ENCODE peak calls at places on chromosomes 6 and 20, in nine cellular contexts. I is cardiac muscle cell; Y is effector memory CD4-positive, alpha-beta T cell; P is adrenal gland; C is PC-9; Z is MM.1S; M is pancreas; G is SJSA1; U is suprapubic skin. F is an unnamed sample.

GRCh38 chr6:25137497-25137896 is 141.7 kb upstream of the CARMIL1 start:
- DNase-seq in I (peak; percentile 35), Y (no peak), P (no peak), C (no peak), Z (peak; percentile 29), M (no peak), G (no peak), U (no peak), F (no peak)

GRCh38 chr6:79605968-79606764 is 25.0 kb upstream of the SH3BGRL2 start:
- DNase-seq in I (no peak), Y (no peak), P (no peak), C (no peak), Z (no peak), M (no peak), G (no peak), U (no peak), F (no peak)

GRCh38 chr20:33317424-33318095 is 34.5 kb downstream of the BPIFB1 start:
- DNase-seq in I (no peak), Y (no peak), P (no peak), C (peak; percentile 6), Z (no peak), M (no peak), G (no peak), U (no peak), F (no peak)

GRCh38 chr20:61373956-61374545 is 122.0 kb downstream of the CDH4 start:
- DNase-seq in I (no peak), Y (no peak), P (no peak), C (no peak), Z (no peak), M (no peak), G (no peak), U (no peak), F (no peak)

GRCh38 chr6:40587240-40588069 is at the start of gene LRFN2:
- DNase-seq in I (peak; percentile 81), Y (no peak), P (peak; percentile 77), C (no peak), Z (peak; percentile 74), M (peak; percentile 94), G (peak; percentile 74), U (peak; percentile 70), F (peak; percentile 57)

GRCh38 chr6:147297124-147297523 is 92.9 kb downstream of the STXBP5 start:
- DNase-seq in I (no peak), Y (no peak), P (no peak), C (no peak), Z (no peak), M (no peak), G (no peak), U (no peak), F (no peak)

GRCh38 chr6:132190097-132190814 is 211.0 kb downstream of the MOXD1 start:
- DNase-seq in I (peak; percentile 56), Y (no peak), P (no peak), C (no peak), Z (peak; percentile 58), M (no peak), G (no peak), U (no peak), F (no peak)

GRCh38 chr20:354298-354977 is 7.5 kb downstream of the NRSN2 start:
- DNase-seq in I (peak; percentile 82), Y (peak; percentile 63), P (peak; percentile 65), C (peak; percentile 59), Z (peak; percentile 78), M (peak; percentile 82), G (peak; percentile 72), U (peak; percentile 79), F (peak; percentile 89)

GRCh38 chr20:63645218-63645617 is 8.0 kb downstream of the STMN3 start:
- DNase-seq in I (no peak), Y (no peak), P (no peak), C (no peak), Z (no peak), M (no peak), G (no peak), U (no peak), F (no peak)

GRCh38 chr20:20364016-20364746 is 3.7 kb upstream of the INSM1 start:
- DNase-seq in I (no peak), Y (no peak), P (no peak), C (no peak), Z (no peak), M (no peak), G (no peak), U (no peak), F (no peak)

GRCh38 chr6:131269565-131270391 is 134.5 kb downstream of the AKAP7 start:
- DNase-seq in I (no peak), Y (no peak), P (no peak), C (no peak), Z (no peak), M (no peak), G (no peak), U (no peak), F (no peak)

GRCh38 chr6:68575765-68576439 is 59.2 kb upstream of the ADGRB3 start:
- DNase-seq in I (peak; percentile 5), Y (no peak), P (no peak), C (no peak), Z (peak; percentile 75), M (peak; percentile 55), G (no peak), U (no peak), F (peak; percentile 2)

GRCh38 chr6:131231886-131232285 is 96.6 kb downstream of the AKAP7 start:
- DNase-seq in I (no peak), Y (no peak), P (no peak), C (peak; percentile 31), Z (no peak), M (no peak), G (no peak), U (no peak), F (no peak)

GRCh38 chr6:55886185-55886836 is 10.9 kb upstream of the BMP5 start:
- DNase-seq in I (peak; percentile 35), Y (no peak), P (no peak), C (no peak), Z (peak; percentile 14), M (no peak), G (no peak), U (no peak), F (no peak)

GRCh38 chr6:33008944-33009861 is at the start of gene HLA-DOA:
- DNase-seq in I (peak; percentile 33), Y (no peak), P (no peak), C (no peak), Z (no peak), M (no peak), G (no peak), U (no peak), F (no peak)

GRCh38 chr6:109073344-109074235 is 21.1 kb downstream of the SESN1 start:
- DNase-seq in I (peak; percentile 88), Y (no peak), P (peak; percentile 38), C (peak; percentile 68), Z (peak; percentile 78), M (no peak), G (no peak), U (no peak), F (no peak)

DNA sequence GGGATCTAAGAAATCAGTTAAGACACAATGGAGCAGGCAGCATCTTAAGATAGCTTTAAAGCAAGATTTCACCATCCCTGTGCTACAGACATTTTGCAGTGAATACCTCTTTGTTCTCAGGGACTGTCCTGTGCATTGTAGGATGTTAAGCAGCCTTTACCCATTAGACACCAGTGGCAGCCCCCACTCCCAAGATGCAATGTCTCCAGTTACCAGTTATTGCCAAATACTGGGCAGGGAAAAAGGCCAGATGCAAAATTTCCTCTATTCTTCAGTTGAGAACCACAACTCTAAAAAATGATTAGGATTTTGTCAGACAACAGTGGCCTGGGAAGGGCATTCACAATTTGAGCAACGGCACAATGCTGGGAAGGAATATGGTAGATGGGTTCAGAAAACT is 6.1 kb downstream of the FBXO5 start:
- DNase-seq in I (peak; percentile 73), Y (no peak), P (no peak), C (no peak), Z (no peak), M (no peak), G (no peak), U (no peak), F (no peak)
- H3K4me1 ChIP-seq in I (peaks cover 15% of the 10 kb centered on the region), Y (peaks cover 1% of the 10 kb centered on the region), P (peaks cover 6% of the 10 kb centered on the region), C (peaks cover 26% of the 10 kb centered on the region), Z (no peaks in the 10 kb centered on the region), M (no peaks in the 10 kb centered on the region), G (peaks cover 49% of the 10 kb centered on the region), U (peaks cover 4% of the 10 kb centered on the region), F (peaks cover 9% of the 10 kb centered on the region)

DNA sequence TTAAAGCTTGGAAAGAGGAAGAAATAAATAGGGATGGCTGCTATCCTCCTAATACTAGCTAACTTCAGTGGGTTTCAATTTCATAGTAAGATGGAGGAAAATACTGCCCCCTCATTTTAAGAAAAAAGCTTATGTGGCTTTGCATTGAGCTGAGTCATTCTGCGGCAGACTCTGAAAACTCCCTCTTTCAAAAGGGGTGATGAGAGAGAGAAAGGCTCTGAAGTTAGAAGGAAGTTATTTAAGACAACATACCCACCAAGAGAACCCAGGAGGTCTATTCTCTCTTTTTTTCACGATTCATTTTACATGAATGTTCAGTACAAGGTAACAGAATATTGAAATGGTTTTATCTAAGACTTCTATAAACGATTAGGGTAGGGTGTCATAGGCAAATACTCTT is 4.5 kb downstream of the PRDM13 start:
- DNase-seq in I (no peak), Y (no peak), P (no peak), C (no peak), Z (no peak), M (no peak), G (no peak), U (no peak), F (no peak)
- H3K4me3 ChIP-seq in I (no peak overlapping the region), Y (no peak overlapping the region), P (no peak overlapping the region), C (no peak overlapping the region), Z (no peak overlapping the region), M (no peak overlapping the region), G (no peak overlapping the region), U (no peak overlapping the region), F (no peak overlapping the region)

DNA sequence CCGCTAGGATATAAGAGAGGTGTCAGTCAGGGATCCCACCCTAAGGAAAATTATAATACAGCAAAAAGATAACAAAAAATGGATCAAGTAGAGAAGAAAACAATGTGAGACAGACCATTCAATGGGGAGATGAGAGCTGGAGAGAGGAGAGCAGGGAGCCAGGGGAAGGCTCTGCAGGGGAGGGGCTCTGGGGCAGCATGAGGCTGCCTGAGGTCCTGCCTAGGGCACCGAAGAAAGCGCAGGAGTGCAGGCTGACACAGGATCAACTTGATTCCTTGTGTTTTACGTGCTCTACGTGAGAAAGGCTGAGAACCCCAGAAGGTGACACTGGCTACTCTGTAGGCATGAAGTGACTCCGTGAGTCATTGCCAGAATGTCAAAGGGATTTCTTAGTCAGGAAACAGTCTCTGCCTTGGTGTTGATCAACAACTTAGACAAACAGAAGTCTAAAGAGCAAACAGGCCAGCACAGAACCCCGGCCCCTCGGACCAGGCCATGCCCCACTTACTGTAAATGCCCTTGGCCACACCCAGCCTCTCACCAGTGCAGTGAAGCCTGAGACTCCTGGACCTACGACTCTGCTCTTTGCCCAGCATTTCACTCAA is 290.1 kb upstream of the PRDM1 start:
- DNase-seq in I (no peak), Y (no peak), P (peak; percentile 35), C (peak; percentile 97), Z (no peak), M (no peak), G (no peak), U (no peak), F (no peak)
- H3K4me1 ChIP-seq in I (no peaks in the 10 kb centered on the region), Y (peaks cover 4% of the 10 kb centered on the region), P (peaks cover 50% of the 10 kb centered on the region), C (peaks cover 61% of the 10 kb centered on the region), Z (peaks cover 32% of the 10 kb centered on the region), M (peaks cover 5% of the 10 kb centered on the region), G (peaks cover 10% of the 10 kb centered on the region), U (peaks cover 42% of the 10 kb centered on the region), F (peaks cover 6% of the 10 kb centered on the region)

DNA sequence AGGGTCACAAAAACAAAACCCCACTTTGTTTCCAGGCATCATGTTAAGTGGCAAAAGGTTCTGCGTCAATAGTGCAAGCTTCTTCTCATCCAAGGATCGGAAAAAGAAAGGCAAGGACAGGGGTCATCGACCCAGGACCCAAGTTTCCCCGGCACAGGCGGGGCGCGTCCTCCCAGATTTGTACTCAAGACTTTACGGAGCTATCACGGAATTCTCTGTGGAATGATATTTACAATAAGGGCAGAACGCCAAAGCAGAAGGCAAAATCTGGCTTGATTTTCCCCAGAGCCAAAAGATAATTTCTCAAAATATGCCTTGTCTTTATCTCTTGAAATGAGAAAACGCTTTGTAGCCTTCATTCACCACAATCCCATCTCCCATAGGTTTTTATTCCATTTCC is 25.4 kb downstream of the PDE10A start:
- DNase-seq in I (peak; percentile 80), Y (no peak), P (no peak), C (no peak), Z (no peak), M (no peak), G (no peak), U (no peak), F (no peak)
- H3K4me3 ChIP-seq in I (no peak overlapping the region), Y (no peak overlapping the region), P (no peak overlapping the region), C (no peak overlapping the region), Z (no peak overlapping the region), M (no peak overlapping the region), G (no peak overlapping the region), U (no peak overlapping the region), F (no peak overlapping the region)

F was measured in Caco-2.